ENCODE peak calls at places on chromosomes 13 and 19, in ten cellular contexts. One of them, this sample, is unnamed.

GRCh38 chr19:48510421-48511268 is 990 bp downstream of the LMTK3 start:
- DNase-seq in CD8-positive, alpha-beta T cell: peak; percentile 80
- DNase-seq in psoas muscle: peak; percentile 67
- DNase-seq in GOT3: no peak
- DNase-seq in nephron progenitor cell: peak; percentile 78
- DNase-seq in HTR-8/SVneo: no peak
- DNase-seq in activated naive CD4-positive, alpha-beta T cell treated with anti-CD3 and anti-CD28 coated beads, Interleukin-2, amount 10 ng/mL, durations not matched to agents 7 days and 5 days: peak; percentile 86
- DNase-seq in HAP-1: peak; percentile 81
- DNase-seq in iris pigment epithelial cell: peak; percentile 44
- DNase-seq in stimulated activated CD4-positive, alpha-beta T cell treated with anti-CD3 and anti-CD28 coated beads, TNF-alpha, amount 100 ng/mL, for 48 hours: peak; percentile 80
- DNase-seq in this sample: no peak

GRCh38 chr19:38977445-38978314 is 2.1 kb upstream of the FBXO17 start:
- DNase-seq in nephron progenitor cell: no peak
- DNase-seq in activated naive CD4-positive, alpha-beta T cell treated with anti-CD3 and anti-CD28 coated beads, Interleukin-2, amount 10 ng/mL, durations not matched to agents 7 days and 5 days: no peak
- DNase-seq in HAP-1: no peak
- DNase-seq in stimulated activated CD4-positive, alpha-beta T cell treated with anti-CD3 and anti-CD28 coated beads, TNF-alpha, amount 100 ng/mL, for 48 hours: peak; percentile 46
- DNase-seq in GOT3: no peak
- DNase-seq in psoas muscle: no peak
- DNase-seq in CD8-positive, alpha-beta T cell: no peak
- DNase-seq in iris pigment epithelial cell: peak; percentile 69
- DNase-seq in HTR-8/SVneo: no peak
- DNase-seq in this sample: peak; percentile 71

GRCh38 chr13:33740134-33740538 is 77.8 kb upstream of the RFC3 start:
- DNase-seq in psoas muscle: no peak
- DNase-seq in nephron progenitor cell: no peak
- DNase-seq in iris pigment epithelial cell: peak; percentile 78
- DNase-seq in GOT3: no peak
- DNase-seq in HAP-1: peak; percentile 37
- DNase-seq in HTR-8/SVneo: no peak
- DNase-seq in CD8-positive, alpha-beta T cell: no peak
- DNase-seq in stimulated activated CD4-positive, alpha-beta T cell treated with anti-CD3 and anti-CD28 coated beads, TNF-alpha, amount 100 ng/mL, for 48 hours: no peak
- DNase-seq in activated naive CD4-positive, alpha-beta T cell treated with anti-CD3 and anti-CD28 coated beads, Interleukin-2, amount 10 ng/mL, durations not matched to agents 7 days and 5 days: no peak
- DNase-seq in this sample: no peak

GRCh38 chr13:57740719-57741118 is 109.2 kb downstream of the PCDH17 start:
- DNase-seq in activated naive CD4-positive, alpha-beta T cell treated with anti-CD3 and anti-CD28 coated beads, Interleukin-2, amount 10 ng/mL, durations not matched to agents 7 days and 5 days: no peak
- DNase-seq in stimulated activated CD4-positive, alpha-beta T cell treated with anti-CD3 and anti-CD28 coated beads, TNF-alpha, amount 100 ng/mL, for 48 hours: no peak
- DNase-seq in nephron progenitor cell: no peak
- DNase-seq in psoas muscle: no peak
- DNase-seq in iris pigment epithelial cell: no peak
- DNase-seq in CD8-positive, alpha-beta T cell: no peak
- DNase-seq in HAP-1: no peak
- DNase-seq in GOT3: no peak
- DNase-seq in HTR-8/SVneo: no peak
- DNase-seq in this sample: no peak

GRCh38 chr19:4181053-4181508 is 1.3 kb downstream of the SIRT6 start:
- DNase-seq in HAP-1: no peak
- DNase-seq in iris pigment epithelial cell: no peak
- DNase-seq in HTR-8/SVneo: no peak
- DNase-seq in stimulated activated CD4-positive, alpha-beta T cell treated with anti-CD3 and anti-CD28 coated beads, TNF-alpha, amount 100 ng/mL, for 48 hours: no peak
- DNase-seq in psoas muscle: no peak
- DNase-seq in activated naive CD4-positive, alpha-beta T cell treated with anti-CD3 and anti-CD28 coated beads, Interleukin-2, amount 10 ng/mL, durations not matched to agents 7 days and 5 days: peak; percentile 28
- DNase-seq in CD8-positive, alpha-beta T cell: no peak
- DNase-seq in nephron progenitor cell: no peak
- DNase-seq in GOT3: no peak
- DNase-seq in this sample: no peak

GRCh38 chr13:112456138-112457056 is 80.2 kb downstream of the SPACA7 start:
- DNase-seq in stimulated activated CD4-positive, alpha-beta T cell treated with anti-CD3 and anti-CD28 coated beads, TNF-alpha, amount 100 ng/mL, for 48 hours: no peak
- DNase-seq in activated naive CD4-positive, alpha-beta T cell treated with anti-CD3 and anti-CD28 coated beads, Interleukin-2, amount 10 ng/mL, durations not matched to agents 7 days and 5 days: no peak
- DNase-seq in GOT3: no peak
- DNase-seq in HAP-1: no peak
- DNase-seq in psoas muscle: no peak
- DNase-seq in CD8-positive, alpha-beta T cell: no peak
- DNase-seq in iris pigment epithelial cell: no peak
- DNase-seq in HTR-8/SVneo: no peak
- DNase-seq in nephron progenitor cell: no peak
- DNase-seq in this sample: no peak

GRCh38 chr13:74246398-74246975 is 112.3 kb upstream of the KLF12 start:
- DNase-seq in iris pigment epithelial cell: peak; percentile 32
- DNase-seq in CD8-positive, alpha-beta T cell: peak; percentile 51
- DNase-seq in activated naive CD4-positive, alpha-beta T cell treated with anti-CD3 and anti-CD28 coated beads, Interleukin-2, amount 10 ng/mL, durations not matched to agents 7 days and 5 days: no peak
- DNase-seq in GOT3: no peak
- DNase-seq in stimulated activated CD4-positive, alpha-beta T cell treated with anti-CD3 and anti-CD28 coated beads, TNF-alpha, amount 100 ng/mL, for 48 hours: no peak
- DNase-seq in HTR-8/SVneo: no peak
- DNase-seq in HAP-1: no peak
- DNase-seq in psoas muscle: no peak
- DNase-seq in nephron progenitor cell: no peak
- DNase-seq in this sample: no peak

GRCh38 chr13:20825476-20825875 is 51.7 kb upstream of the EEF1AKMT1 start:
- DNase-seq in CD8-positive, alpha-beta T cell: no peak
- DNase-seq in GOT3: no peak
- DNase-seq in HTR-8/SVneo: no peak
- DNase-seq in stimulated activated CD4-positive, alpha-beta T cell treated with anti-CD3 and anti-CD28 coated beads, TNF-alpha, amount 100 ng/mL, for 48 hours: no peak
- DNase-seq in psoas muscle: no peak
- DNase-seq in iris pigment epithelial cell: peak; percentile 61
- DNase-seq in nephron progenitor cell: no peak
- DNase-seq in HAP-1: no peak
- DNase-seq in activated naive CD4-positive, alpha-beta T cell treated with anti-CD3 and anti-CD28 coated beads, Interleukin-2, amount 10 ng/mL, durations not matched to agents 7 days and 5 days: no peak
- DNase-seq in this sample: no peak

GRCh38 chr19:44754743-44755066 is 6.2 kb downstream of the BCL3 start:
- DNase-seq in stimulated activated CD4-positive, alpha-beta T cell treated with anti-CD3 and anti-CD28 coated beads, TNF-alpha, amount 100 ng/mL, for 48 hours: no peak
- DNase-seq in GOT3: no peak
- DNase-seq in psoas muscle: no peak
- DNase-seq in HAP-1: no peak
- DNase-seq in HTR-8/SVneo: no peak
- DNase-seq in iris pigment epithelial cell: no peak
- DNase-seq in nephron progenitor cell: no peak
- DNase-seq in activated naive CD4-positive, alpha-beta T cell treated with anti-CD3 and anti-CD28 coated beads, Interleukin-2, amount 10 ng/mL, durations not matched to agents 7 days and 5 days: no peak
- DNase-seq in CD8-positive, alpha-beta T cell: no peak
- DNase-seq in this sample: no peak

GRCh38 chr19:3292958-3293529 is 68.6 kb downstream of the CELF5 start:
- DNase-seq in activated naive CD4-positive, alpha-beta T cell treated with anti-CD3 and anti-CD28 coated beads, Interleukin-2, amount 10 ng/mL, durations not matched to agents 7 days and 5 days: no peak
- DNase-seq in CD8-positive, alpha-beta T cell: no peak
- DNase-seq in HTR-8/SVneo: no peak
- DNase-seq in stimulated activated CD4-positive, alpha-beta T cell treated with anti-CD3 and anti-CD28 coated beads, TNF-alpha, amount 100 ng/mL, for 48 hours: no peak
- DNase-seq in HAP-1: no peak
- DNase-seq in nephron progenitor cell: no peak
- DNase-seq in GOT3: no peak
- DNase-seq in psoas muscle: no peak
- DNase-seq in iris pigment epithelial cell: no peak
- DNase-seq in this sample: no peak

GRCh38 chr13:42548731-42549554 is 25.0 kb upstream of the TNFSF11 start:
- DNase-seq in HTR-8/SVneo: no peak
- DNase-seq in GOT3: no peak
- DNase-seq in iris pigment epithelial cell: peak; percentile 85
- DNase-seq in psoas muscle: no peak
- DNase-seq in nephron progenitor cell: peak; percentile 44
- DNase-seq in activated naive CD4-positive, alpha-beta T cell treated with anti-CD3 and anti-CD28 coated beads, Interleukin-2, amount 10 ng/mL, durations not matched to agents 7 days and 5 days: no peak
- DNase-seq in stimulated activated CD4-positive, alpha-beta T cell treated with anti-CD3 and anti-CD28 coated beads, TNF-alpha, amount 100 ng/mL, for 48 hours: no peak
- DNase-seq in CD8-positive, alpha-beta T cell: peak; percentile 14
- DNase-seq in HAP-1: no peak
- DNase-seq in this sample: peak; percentile 64

GRCh38 chr19:3852614-3853254 is 16.1 kb downstream of the ZFR2 start:
- DNase-seq in stimulated activated CD4-positive, alpha-beta T cell treated with anti-CD3 and anti-CD28 coated beads, TNF-alpha, amount 100 ng/mL, for 48 hours: no peak
- DNase-seq in psoas muscle: no peak
- DNase-seq in nephron progenitor cell: no peak
- DNase-seq in HTR-8/SVneo: peak; percentile 87
- DNase-seq in activated naive CD4-positive, alpha-beta T cell treated with anti-CD3 and anti-CD28 coated beads, Interleukin-2, amount 10 ng/mL, durations not matched to agents 7 days and 5 days: peak; percentile 30
- DNase-seq in HAP-1: peak; percentile 72
- DNase-seq in iris pigment epithelial cell: peak; percentile 78
- DNase-seq in CD8-positive, alpha-beta T cell: peak; percentile 54
- DNase-seq in GOT3: no peak
- DNase-seq in this sample: peak; percentile 69

GRCh38 chr19:35117791-35118190 is 2.2 kb downstream of the FXYD3 start:
- DNase-seq in HAP-1: no peak
- DNase-seq in psoas muscle: no peak
- DNase-seq in iris pigment epithelial cell: no peak
- DNase-seq in nephron progenitor cell: no peak
- DNase-seq in HTR-8/SVneo: no peak
- DNase-seq in GOT3: no peak
- DNase-seq in stimulated activated CD4-positive, alpha-beta T cell treated with anti-CD3 and anti-CD28 coated beads, TNF-alpha, amount 100 ng/mL, for 48 hours: no peak
- DNase-seq in activated naive CD4-positive, alpha-beta T cell treated with anti-CD3 and anti-CD28 coated beads, Interleukin-2, amount 10 ng/mL, durations not matched to agents 7 days and 5 days: no peak
- DNase-seq in CD8-positive, alpha-beta T cell: no peak
- DNase-seq in this sample: no peak

GRCh38 chr19:46350758-46351159 is 3.9 kb downstream of the PPP5C start:
- DNase-seq in psoas muscle: no peak
- DNase-seq in CD8-positive, alpha-beta T cell: peak; percentile 33
- DNase-seq in HTR-8/SVneo: no peak
- DNase-seq in stimulated activated CD4-positive, alpha-beta T cell treated with anti-CD3 and anti-CD28 coated beads, TNF-alpha, amount 100 ng/mL, for 48 hours: no peak
- DNase-seq in nephron progenitor cell: no peak
- DNase-seq in HAP-1: no peak
- DNase-seq in activated naive CD4-positive, alpha-beta T cell treated with anti-CD3 and anti-CD28 coated beads, Interleukin-2, amount 10 ng/mL, durations not matched to agents 7 days and 5 days: peak; percentile 49
- DNase-seq in GOT3: no peak
- DNase-seq in iris pigment epithelial cell: peak; percentile 48
- DNase-seq in this sample: peak; percentile 68

GRCh38 chr19:38554676-38555141 is 63.0 kb downstream of the MAP4K1 start:
- DNase-seq in psoas muscle: no peak
- DNase-seq in stimulated activated CD4-positive, alpha-beta T cell treated with anti-CD3 and anti-CD28 coated beads, TNF-alpha, amount 100 ng/mL, for 48 hours: no peak
- DNase-seq in activated naive CD4-positive, alpha-beta T cell treated with anti-CD3 and anti-CD28 coated beads, Interleukin-2, amount 10 ng/mL, durations not matched to agents 7 days and 5 days: no peak
- DNase-seq in GOT3: no peak
- DNase-seq in nephron progenitor cell: no peak
- DNase-seq in HTR-8/SVneo: no peak
- DNase-seq in CD8-positive, alpha-beta T cell: no peak
- DNase-seq in iris pigment epithelial cell: no peak
- DNase-seq in HAP-1: no peak
- DNase-seq in this sample: no peak

GRCh38 chr13:97659602-97660001 is 225.6 kb downstream of the RAP2A start:
- DNase-seq in HTR-8/SVneo: peak; percentile 13
- DNase-seq in CD8-positive, alpha-beta T cell: no peak
- DNase-seq in nephron progenitor cell: peak; percentile 21
- DNase-seq in psoas muscle: no peak
- DNase-seq in activated naive CD4-positive, alpha-beta T cell treated with anti-CD3 and anti-CD28 coated beads, Interleukin-2, amount 10 ng/mL, durations not matched to agents 7 days and 5 days: no peak
- DNase-seq in stimulated activated CD4-positive, alpha-beta T cell treated with anti-CD3 and anti-CD28 coated beads, TNF-alpha, amount 100 ng/mL, for 48 hours: no peak
- DNase-seq in HAP-1: no peak
- DNase-seq in iris pigment epithelial cell: peak; percentile 25
- DNase-seq in GOT3: no peak
- DNase-seq in this sample: no peak

GRCh38 chr19:39401549-39402416 is 4.9 kb upstream of the ZFP36 start:
- DNase-seq in nephron progenitor cell: no peak
- DNase-seq in CD8-positive, alpha-beta T cell: peak; percentile 89
- DNase-seq in psoas muscle: peak; percentile 51
- DNase-seq in stimulated activated CD4-positive, alpha-beta T cell treated with anti-CD3 and anti-CD28 coated beads, TNF-alpha, amount 100 ng/mL, for 48 hours: no peak
- DNase-seq in GOT3: no peak
- DNase-seq in HAP-1: no peak
- DNase-seq in HTR-8/SVneo: no peak
- DNase-seq in iris pigment epithelial cell: peak; percentile 79
- DNase-seq in activated naive CD4-positive, alpha-beta T cell treated with anti-CD3 and anti-CD28 coated beads, Interleukin-2, amount 10 ng/mL, durations not matched to agents 7 days and 5 days: peak; percentile 83
- DNase-seq in this sample: peak; percentile 87

GRCh38 chr19:3188627-3189596 is 3.2 kb downstream of the NCLN start:
- DNase-seq in stimulated activated CD4-positive, alpha-beta T cell treated with anti-CD3 and anti-CD28 coated beads, TNF-alpha, amount 100 ng/mL, for 48 hours: no peak
- DNase-seq in HAP-1: no peak
- DNase-seq in HTR-8/SVneo: no peak
- DNase-seq in nephron progenitor cell: no peak
- DNase-seq in activated naive CD4-positive, alpha-beta T cell treated with anti-CD3 and anti-CD28 coated beads, Interleukin-2, amount 10 ng/mL, durations not matched to agents 7 days and 5 days: peak; percentile 33
- DNase-seq in GOT3: no peak
- DNase-seq in CD8-positive, alpha-beta T cell: no peak
- DNase-seq in psoas muscle: no peak
- DNase-seq in iris pigment epithelial cell: no peak
- DNase-seq in this sample: no peak

GRCh38 chr19:5828661-5829566 is 10.6 kb downstream of the FUT6 start:
- DNase-seq in iris pigment epithelial cell: peak; percentile 10
- DNase-seq in stimulated activated CD4-positive, alpha-beta T cell treated with anti-CD3 and anti-CD28 coated beads, TNF-alpha, amount 100 ng/mL, for 48 hours: peak; percentile 48
- DNase-seq in CD8-positive, alpha-beta T cell: no peak
- DNase-seq in HAP-1: peak; percentile 34
- DNase-seq in GOT3: no peak
- DNase-seq in HTR-8/SVneo: no peak
- DNase-seq in psoas muscle: no peak
- DNase-seq in activated naive CD4-positive, alpha-beta T cell treated with anti-CD3 and anti-CD28 coated beads, Interleukin-2, amount 10 ng/mL, durations not matched to agents 7 days and 5 days: peak; percentile 55
- DNase-seq in nephron progenitor cell: peak; percentile 92
- DNase-seq in this sample: no peak

GRCh38 chr13:82674546-82674945 is 1207.7 kb downstream of the SLITRK1 start:
- DNase-seq in CD8-positive, alpha-beta T cell: no peak
- DNase-seq in HAP-1: no peak
- DNase-seq in activated naive CD4-positive, alpha-beta T cell treated with anti-CD3 and anti-CD28 coated beads, Interleukin-2, amount 10 ng/mL, durations not matched to agents 7 days and 5 days: no peak
- DNase-seq in psoas muscle: no peak
- DNase-seq in HTR-8/SVneo: no peak
- DNase-seq in iris pigment epithelial cell: no peak
- DNase-seq in nephron progenitor cell: no peak
- DNase-seq in GOT3: no peak
- DNase-seq in stimulated activated CD4-positive, alpha-beta T cell treated with anti-CD3 and anti-CD28 coated beads, TNF-alpha, amount 100 ng/mL, for 48 hours: no peak
- DNase-seq in this sample: no peak

GRCh38 chr13:23440821-23441608 is 7.5 kb upstream of the SACS start:
- DNase-seq in HAP-1: no peak
- DNase-seq in CD8-positive, alpha-beta T cell: no peak
- DNase-seq in nephron progenitor cell: no peak
- DNase-seq in psoas muscle: peak; percentile 70
- DNase-seq in activated naive CD4-positive, alpha-beta T cell treated with anti-CD3 and anti-CD28 coated beads, Interleukin-2, amount 10 ng/mL, durations not matched to agents 7 days and 5 days: no peak
- DNase-seq in stimulated activated CD4-positive, alpha-beta T cell treated with anti-CD3 and anti-CD28 coated beads, TNF-alpha, amount 100 ng/mL, for 48 hours: no peak
- DNase-seq in iris pigment epithelial cell: no peak
- DNase-seq in GOT3: no peak
- DNase-seq in HTR-8/SVneo: no peak
- DNase-seq in this sample: no peak

GRCh38 chr13:109999659-110000533 is 213.5 kb upstream of the IRS2 start:
- DNase-seq in GOT3: no peak
- DNase-seq in stimulated activated CD4-positive, alpha-beta T cell treated with anti-CD3 and anti-CD28 coated beads, TNF-alpha, amount 100 ng/mL, for 48 hours: no peak
- DNase-seq in psoas muscle: no peak
- DNase-seq in HTR-8/SVneo: no peak
- DNase-seq in nephron progenitor cell: no peak
- DNase-seq in iris pigment epithelial cell: no peak
- DNase-seq in CD8-positive, alpha-beta T cell: no peak
- DNase-seq in activated naive CD4-positive, alpha-beta T cell treated with anti-CD3 and anti-CD28 coated beads, Interleukin-2, amount 10 ng/mL, durations not matched to agents 7 days and 5 days: no peak
- DNase-seq in HAP-1: no peak
- DNase-seq in this sample: no peak

GRCh38 chr19:5563941-5564612 is 3.7 kb downstream of the TINCR start:
- DNase-seq in iris pigment epithelial cell: peak; percentile 28
- DNase-seq in activated naive CD4-positive, alpha-beta T cell treated with anti-CD3 and anti-CD28 coated beads, Interleukin-2, amount 10 ng/mL, durations not matched to agents 7 days and 5 days: no peak
- DNase-seq in nephron progenitor cell: no peak
- DNase-seq in GOT3: no peak
- DNase-seq in psoas muscle: no peak
- DNase-seq in HTR-8/SVneo: peak; percentile 50
- DNase-seq in stimulated activated CD4-positive, alpha-beta T cell treated with anti-CD3 and anti-CD28 coated beads, TNF-alpha, amount 100 ng/mL, for 48 hours: no peak
- DNase-seq in CD8-positive, alpha-beta T cell: no peak
- DNase-seq in HAP-1: no peak
- DNase-seq in this sample: no peak

GRCh38 chr19:7550987-7551761 is 15.7 kb downstream of the PNPLA6 start:
- DNase-seq in psoas muscle: peak; percentile 65
- DNase-seq in GOT3: no peak
- DNase-seq in iris pigment epithelial cell: peak; percentile 65
- DNase-seq in HAP-1: peak; percentile 72
- DNase-seq in HTR-8/SVneo: peak; percentile 46
- DNase-seq in stimulated activated CD4-positive, alpha-beta T cell treated with anti-CD3 and anti-CD28 coated beads, TNF-alpha, amount 100 ng/mL, for 48 hours: peak; percentile 43
- DNase-seq in activated naive CD4-positive, alpha-beta T cell treated with anti-CD3 and anti-CD28 coated beads, Interleukin-2, amount 10 ng/mL, durations not matched to agents 7 days and 5 days: peak; percentile 39
- DNase-seq in nephron progenitor cell: peak; percentile 83
- DNase-seq in CD8-positive, alpha-beta T cell: peak; percentile 24
- DNase-seq in this sample: no peak

GRCh38 chr19:4575267-4575793 is 15.8 kb upstream of the SEMA6B start:
- DNase-seq in stimulated activated CD4-positive, alpha-beta T cell treated with anti-CD3 and anti-CD28 coated beads, TNF-alpha, amount 100 ng/mL, for 48 hours: no peak
- DNase-seq in GOT3: peak; percentile 61
- DNase-seq in CD8-positive, alpha-beta T cell: no peak
- DNase-seq in iris pigment epithelial cell: peak; percentile 79
- DNase-seq in activated naive CD4-positive, alpha-beta T cell treated with anti-CD3 and anti-CD28 coated beads, Interleukin-2, amount 10 ng/mL, durations not matched to agents 7 days and 5 days: no peak
- DNase-seq in nephron progenitor cell: peak; percentile 80
- DNase-seq in psoas muscle: peak; percentile 64
- DNase-seq in HTR-8/SVneo: peak; percentile 92
- DNase-seq in HAP-1: peak; percentile 91
- DNase-seq in this sample: no peak

GRCh38 chr13:74708629-74709028 is 574.4 kb upstream of the KLF12 start:
- DNase-seq in iris pigment epithelial cell: no peak
- DNase-seq in HTR-8/SVneo: no peak
- DNase-seq in HAP-1: no peak
- DNase-seq in psoas muscle: no peak
- DNase-seq in nephron progenitor cell: no peak
- DNase-seq in GOT3: no peak
- DNase-seq in CD8-positive, alpha-beta T cell: no peak
- DNase-seq in stimulated activated CD4-positive, alpha-beta T cell treated with anti-CD3 and anti-CD28 coated beads, TNF-alpha, amount 100 ng/mL, for 48 hours: no peak
- DNase-seq in activated naive CD4-positive, alpha-beta T cell treated with anti-CD3 and anti-CD28 coated beads, Interleukin-2, amount 10 ng/mL, durations not matched to agents 7 days and 5 days: no peak
- DNase-seq in this sample: no peak

GRCh38 chr13:66665991-66666390 is 564.1 kb downstream of the PCDH9 start:
- DNase-seq in iris pigment epithelial cell: peak; percentile 89
- DNase-seq in GOT3: peak; percentile 28
- DNase-seq in HAP-1: peak; percentile 38
- DNase-seq in activated naive CD4-positive, alpha-beta T cell treated with anti-CD3 and anti-CD28 coated beads, Interleukin-2, amount 10 ng/mL, durations not matched to agents 7 days and 5 days: no peak
- DNase-seq in psoas muscle: peak; percentile 27
- DNase-seq in nephron progenitor cell: peak; percentile 66
- DNase-seq in HTR-8/SVneo: no peak
- DNase-seq in stimulated activated CD4-positive, alpha-beta T cell treated with anti-CD3 and anti-CD28 coated beads, TNF-alpha, amount 100 ng/mL, for 48 hours: no peak
- DNase-seq in CD8-positive, alpha-beta T cell: no peak
- DNase-seq in this sample: no peak

GRCh38 chr13:106156468-106156867 is 379.0 kb downstream of the EFNB2 start:
- DNase-seq in HAP-1: no peak
- DNase-seq in activated naive CD4-positive, alpha-beta T cell treated with anti-CD3 and anti-CD28 coated beads, Interleukin-2, amount 10 ng/mL, durations not matched to agents 7 days and 5 days: no peak
- DNase-seq in HTR-8/SVneo: peak; percentile 24
- DNase-seq in CD8-positive, alpha-beta T cell: no peak
- DNase-seq in psoas muscle: no peak
- DNase-seq in GOT3: peak; percentile 10
- DNase-seq in nephron progenitor cell: no peak
- DNase-seq in stimulated activated CD4-positive, alpha-beta T cell treated with anti-CD3 and anti-CD28 coated beads, TNF-alpha, amount 100 ng/mL, for 48 hours: no peak
- DNase-seq in iris pigment epithelial cell: peak; percentile 99
- DNase-seq in this sample: no peak